ENCODE peak calls at places on chromosomes 4 and X, in ten cellular contexts. T is foreskin keratinocyte, H is BJ, J is A172, V is endothelial cell, U is H7, G is NCI-H524 treated with DMSO at 0.1 percent for 48 hours, F is HFFc6, N is NCI-H2171, B is left colon. A is an unnamed sample.

GRCh38 chrX:21974011-21974385 is 33.5 kb downstream of the SMS start:
- DNase-seq in T (peak), H (no peak), J (no peak), V (no peak), U (no peak), G (no peak), F (no peak), N (no peak), B (no peak), A (peak)

GRCh38 chrX:102892103-102892502 is 45.0 kb upstream of the RAB40AL start:
- DNase-seq in T (peak), H (no peak), J (no peak), V (no peak), U (no peak), G (no peak), F (no peak), N (no peak), B (no peak), A (peak)

GRCh38 chr4:15410750-15411149 is 17.1 kb upstream of the C1QTNF7 start:
- DNase-seq in T (no peak), H (no peak), J (peak), V (no peak), U (no peak), G (no peak), F (no peak), N (no peak), B (no peak), A (no peak)

GRCh38 chrX:47584714-47585113 is 2.5 kb downstream of the TIMP1 start:
- DNase-seq in T (no peak), H (no peak), J (no peak), V (no peak), U (no peak), G (no peak), F (no peak), N (no peak), B (no peak), A (no peak)

GRCh38 chr4:100778431-100778830 is 260.6 kb upstream of the EMCN start:
- DNase-seq in T (no peak), H (no peak), J (no peak), V (no peak), U (no peak), G (no peak), F (no peak), N (no peak), B (no peak), A (no peak)

GRCh38 chr4:186946682-186947294 is 223.1 kb upstream of the FAT1 start:
- DNase-seq in T (peak), H (no peak), J (peak), V (peak), U (peak), G (no peak), F (no peak), N (no peak), B (peak), A (no peak)

GRCh38 chr4:14234330-14234729 is 606.8 kb upstream of the BOD1L1 start:
- DNase-seq in T (peak), H (no peak), J (no peak), V (no peak), U (no peak), G (no peak), F (no peak), N (no peak), B (no peak), A (peak)

GRCh38 chr4:3423952-3424351 is 17.8 kb upstream of the HGFAC start:
- DNase-seq in T (no peak), H (no peak), J (no peak), V (no peak), U (no peak), G (no peak), F (no peak), N (no peak), B (no peak), A (no peak)

GRCh38 chrX:11137543-11138139 is 26.5 kb downstream of the HCCS start:
- DNase-seq in T (no peak), H (peak), J (peak), V (no peak), U (peak), G (no peak), F (peak), N (no peak), B (no peak), A (no peak)

GRCh38 chr4:176745902-176746301 is 46.8 kb downstream of the VEGFC start:
- DNase-seq in T (peak), H (no peak), J (no peak), V (no peak), U (no peak), G (no peak), F (no peak), N (no peak), B (no peak), A (peak)

GRCh38 chr4:3873446-3874415 is 107.5 kb downstream of the ADRA2C start:
- DNase-seq in T (no peak), H (no peak), J (no peak), V (no peak), U (peak), G (no peak), F (no peak), N (no peak), B (peak), A (no peak)

GRCh38 chr4:107349732-107350131 is 313.6 kb upstream of the DKK2 start:
- DNase-seq in T (no peak), H (no peak), J (no peak), V (no peak), U (no peak), G (no peak), F (no peak), N (no peak), B (no peak), A (no peak)

A was measured in mammary epithelial cell.